ENCODE peak calls at places on chromosomes 1 and 21, in four cellular contexts. C is Panc1, O is uterus, F is psoas muscle. E is an unnamed sample.

GRCh38 chr21:39182484-39183271 is 573 bp downstream of the PSMG1 start:
- DNase-seq in O (no peak), F (no peak), C (no peak), E (no peak)

GRCh38 chr1:61875198-61875597 is 132.9 kb downstream of the PATJ start:
- DNase-seq in O (no peak), F (no peak), C (no peak), E (no peak)

GRCh38 chr1:16905112-16905855 is 9.5 kb downstream of the RNU1-2 start:
- DNase-seq in O (no peak), C (peak; percentile 79), F (no peak), E (no peak)

GRCh38 chr1:167119696-167120095 is 25.8 kb downstream of the STYXL2 start:
- DNase-seq in O (no peak), C (no peak), F (no peak), E (no peak)

GRCh38 chr1:235408503-235408960 is 41.3 kb downstream of the TBCE start:
- DNase-seq in C (no peak), O (no peak), F (no peak), E (no peak)

GRCh38 chr21:45766501-45766900 is 123.0 kb downstream of the PCBP3 start:
- DNase-seq in F (no peak), O (no peak), C (no peak), E (no peak)

GRCh38 chr1:20343149-20343936 is 52.7 kb downstream of the VWA5B1 start:
- DNase-seq in O (no peak), F (no peak), C (no peak), E (no peak)

GRCh38 chr1:42931911-42932422 is 26.7 kb downstream of the SLC2A1 start:
- DNase-seq in C (no peak), O (no peak), F (peak; percentile 61), E (peak; percentile 52)

GRCh38 chr21:45982758-45983731 is 1.5 kb downstream of the COL6A1 start:
- DNase-seq in F (peak; percentile 17), C (no peak), O (peak; percentile 32), E (peak; percentile 26)

GRCh38 chr1:3348196-3348865 is 106.1 kb upstream of the ARHGEF16 start:
- DNase-seq in F (no peak), C (no peak), O (no peak), E (no peak)

GRCh38 chr1:190373705-190374336 is 103.8 kb downstream of the BRINP3 start:
- DNase-seq in F (no peak), C (peak; percentile 17), O (no peak), E (peak; percentile 6)

GRCh38 chr1:11156958-11157357 is 32.2 kb upstream of the ANGPTL7 start:
- DNase-seq in C (no peak), O (no peak), F (no peak), E (no peak)

GRCh38 chr1:165753934-165754333 is 14.7 kb downstream of the TMCO1 start:
- DNase-seq in C (no peak), F (no peak), O (no peak), E (no peak)

GRCh38 chr1:206579747-206580437 is 32.4 kb downstream of the EIF2D start:
- DNase-seq in C (no peak), O (no peak), F (peak; percentile 82), E (no peak)

GRCh38 chr1:241432241-241432640 is 75.2 kb upstream of the RGS7 start:
- DNase-seq in C (no peak), F (no peak), O (no peak), E (no peak)

GRCh38 chr1:107532318-107532717 is 391.5 kb downstream of the NTNG1 start:
- DNase-seq in C (no peak), O (no peak), F (no peak), E (no peak)
- TF ChIP-seq CTCF in C (no peak), O (no peak), F (no peak), E (no peak)

GRCh38 chr21:17438642-17439041 is 74.2 kb upstream of the CXADR start:
- DNase-seq in F (no peak), C (no peak), O (no peak), E (no peak)
- H3K4me1 ChIP-seq in F (no peaks in the 10 kb centered on the region), C (no peaks in the 10 kb centered on the region), O (peaks cover 4% of the 10 kb centered on the region), E (peaks cover 21% of the 10 kb centered on the region)

DNA sequence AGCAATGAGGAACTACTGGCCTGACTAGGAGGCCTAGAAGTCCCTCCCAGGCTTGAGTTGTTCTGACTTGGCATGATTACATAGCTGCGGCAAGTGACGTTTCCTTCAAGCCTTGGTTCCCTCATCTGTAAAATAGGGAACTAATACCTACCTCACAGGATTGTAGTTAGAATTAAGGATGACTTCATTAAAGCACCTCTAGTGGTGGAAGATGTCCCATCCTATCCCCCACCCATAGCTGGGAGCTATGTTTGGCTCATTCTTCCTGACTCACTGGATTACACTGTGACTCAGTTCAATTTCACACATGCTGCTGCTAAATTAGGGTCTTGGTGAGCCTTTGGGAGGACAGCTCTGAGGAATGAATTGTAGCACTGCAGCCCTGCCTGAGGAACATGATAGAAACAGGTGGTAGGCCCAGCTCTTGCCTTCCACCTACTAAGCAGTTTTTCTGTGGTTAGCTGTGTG is 6.0 kb upstream of the SHISA4 start:
- DNase-seq in O (no peak), F (no peak), C (peak; percentile 84), E (peak; percentile 3)
- TF ChIP-seq CTCF in O (no peak), F (peak; percentile 36), C (no peak), E (no peak)

GRCh38 chr1:163872067-163872466 is 550.3 kb downstream of the NUF2 start:
- DNase-seq in C (no peak), O (no peak), F (no peak), E (no peak)

GRCh38 chr1:163875214-163875926 is 553.6 kb downstream of the NUF2 start:
- DNase-seq in C (no peak), F (peak; percentile 32), O (peak; percentile 72), E (no peak)

GRCh38 chr1:163876546-163876945 is 554.8 kb downstream of the NUF2 start:
- DNase-seq in O (no peak), F (no peak), C (no peak), E (no peak)

GRCh38 chr1:163875927-163876320 is 554.2 kb downstream of the NUF2 start:
- DNase-seq in C (no peak), O (no peak), F (no peak), E (no peak)

GRCh38 chr1:163874070-163874469 is 552.3 kb downstream of the NUF2 start:
- DNase-seq in F (no peak), O (no peak), C (no peak), E (no peak)
- H3K4me1 ChIP-seq in F (no peaks in the 10 kb centered on the region), O (no peaks in the 10 kb centered on the region), C (no peaks in the 10 kb centered on the region), E (no peaks in the 10 kb centered on the region)

DNA sequence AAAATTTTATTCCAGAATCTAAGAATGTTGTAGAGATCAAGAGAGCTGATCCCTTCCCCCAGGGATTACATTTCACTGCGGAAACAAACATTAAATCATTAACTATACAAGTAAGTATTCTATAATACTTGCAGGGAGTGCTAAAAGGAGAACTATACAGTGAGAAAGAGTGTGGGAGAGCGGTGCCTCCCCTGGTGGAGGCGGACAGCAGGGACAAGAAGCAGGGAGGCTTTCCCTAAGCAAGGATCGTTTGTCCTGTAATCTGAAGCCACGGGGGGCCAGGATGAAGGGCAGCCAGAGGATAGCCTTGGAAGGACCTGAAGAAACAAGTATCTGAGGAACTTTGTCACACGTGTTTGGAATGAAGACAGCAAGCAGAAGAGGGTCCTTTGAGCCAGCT is 40.1 kb downstream of the SLC9C2 start:
- DNase-seq in O (no peak), C (no peak), F (no peak), E (no peak)
- TF ChIP-seq CTCF in O (no peak), C (no peak), F (no peak), E (peak; percentile 5)

DNA sequence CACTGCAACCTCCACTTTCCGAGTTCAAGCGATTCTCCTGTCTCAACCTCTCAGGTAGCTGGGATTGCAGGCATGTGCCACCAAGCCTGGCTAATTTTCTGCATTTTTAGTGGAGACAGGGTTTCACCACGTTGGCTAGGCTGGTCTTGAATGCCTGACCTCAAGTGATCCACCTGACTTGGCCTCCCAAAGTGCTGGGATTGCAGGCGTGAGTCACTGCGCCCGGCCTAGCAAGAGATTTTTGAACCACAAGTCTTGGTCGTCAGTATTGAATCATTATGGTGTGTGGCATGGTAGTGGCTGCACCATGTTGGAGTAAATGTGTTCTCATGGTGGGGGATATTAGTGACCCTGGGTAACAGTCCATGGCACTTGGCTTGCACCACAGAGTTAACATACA is 24.9 kb downstream of the AK4 start:
- DNase-seq in F (no peak), C (no peak), O (no peak), E (no peak)
- H3K4me1 ChIP-seq in F (peaks cover 30% of the 10 kb centered on the region), C (peaks cover 20% of the 10 kb centered on the region), O (no peaks in the 10 kb centered on the region), E (peaks cover 33% of the 10 kb centered on the region)

GRCh38 chr1:41566274-41566885 is 81.9 kb upstream of the EDN2 start:
- DNase-seq in O (no peak), F (no peak), C (no peak), E (no peak)

GRCh38 chr1:41560496-41560895 is 76.0 kb upstream of the EDN2 start:
- DNase-seq in O (no peak), F (no peak), C (no peak), E (no peak)

GRCh38 chr1:41558761-41559171 is 74.3 kb upstream of the EDN2 start:
- DNase-seq in O (no peak), F (peak; percentile 83), C (no peak), E (no peak)

GRCh38 chr1:41559331-41559730 is 74.8 kb upstream of the EDN2 start:
- DNase-seq in F (no peak), C (no peak), O (no peak), E (no peak)

DNA sequence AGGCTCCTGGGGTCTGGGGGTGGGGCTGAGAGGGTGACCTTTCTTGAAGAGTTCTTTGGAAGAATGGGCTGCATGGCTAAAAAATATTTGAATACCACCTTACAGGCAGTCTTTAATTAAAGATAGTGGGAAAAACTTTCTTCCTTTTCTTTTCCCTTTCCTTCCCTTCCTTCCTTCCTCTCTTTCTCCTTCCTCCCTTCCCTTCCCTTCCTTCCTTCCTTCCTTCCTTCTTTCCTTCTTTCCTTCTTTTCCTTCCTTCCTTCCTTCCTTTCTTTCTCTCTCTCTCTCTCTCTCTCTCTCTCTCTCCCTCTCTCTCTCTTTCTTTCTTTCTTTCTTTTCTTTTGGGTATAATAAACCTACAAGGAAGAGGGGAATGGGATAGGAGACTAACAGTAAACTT is 77.8 kb upstream of the EDN2 start:
- DNase-seq in C (no peak), F (no peak), O (no peak), E (no peak)
- TF ChIP-seq CTCF in C (no peak), F (no peak), O (no peak), E (no peak)

GRCh38 chr1:53089478-53090226 is 27.6 kb downstream of the PODN start:
- DNase-seq in C (no peak), O (no peak), F (no peak), E (peak; percentile 60)
- H3K4me1 ChIP-seq in C (peaks cover 4% of the 10 kb centered on the region), O (no peaks in the 10 kb centered on the region), F (no peaks in the 10 kb centered on the region), E (peaks cover 20% of the 10 kb centered on the region)